ENCODE peak calls at places on chromosomes 2 and 18, in six cellular contexts. E, H, P, N, J and A are unnamed samples.

GRCh38 chr2:49914281-49914680 is 760.0 kb upstream of the FSHR start:
- DNase-seq in E (no peak), H (no peak), P (peak), N (no peak), J (peak), A (peak)

GRCh38 chr2:172427990-172428840 is 829 bp downstream of the ITGA6 start:
- DNase-seq in E (no peak), H (peak), P (peak), N (peak), J (peak), A (no peak)

GRCh38 chr2:84779781-84780180 is 101.1 kb downstream of the TRABD2A start:
- DNase-seq in E (no peak), H (no peak), P (no peak), N (no peak), J (no peak), A (no peak)

GRCh38 chr2:160411955-160412354 is 81.7 kb downstream of the RBMS1 start:
- DNase-seq in E (no peak), H (no peak), P (no peak), N (no peak), J (no peak), A (no peak)

GRCh38 chr2:134283701-134284100 is 29.8 kb downstream of the MGAT5 start:
- DNase-seq in E (no peak), H (no peak), P (no peak), N (no peak), J (peak), A (no peak)

GRCh38 chr2:175605989-175606841 is 395.9 kb downstream of the LNPK start:
- DNase-seq in E (no peak), H (no peak), P (no peak), N (peak), J (no peak), A (no peak)

GRCh38 chr18:3790702-3791101 is 340.7 kb downstream of the TGIF1 start:
- DNase-seq in E (no peak), H (no peak), P (no peak), N (no peak), J (peak), A (no peak)

GRCh38 chr2:96409543-96410184 is 74.1 kb downstream of the NCAPH start:
- DNase-seq in E (no peak), H (no peak), P (no peak), N (no peak), J (no peak), A (no peak)

GRCh38 chr2:96156011-96156820 is 11.0 kb upstream of the DUSP2 start:
- DNase-seq in E (no peak), H (no peak), P (no peak), N (no peak), J (no peak), A (no peak)

GRCh38 chr2:73740767-73741166 is 3.6 kb upstream of the TPRKB start:
- DNase-seq in E (no peak), H (no peak), P (no peak), N (no peak), J (no peak), A (no peak)

GRCh38 chr2:108243566-108243965 is 3.8 kb downstream of the SULT1C3 start:
- DNase-seq in E (no peak), H (no peak), P (no peak), N (no peak), J (no peak), A (no peak)

GRCh38 chr2:239833728-239834109 is 191.4 kb downstream of the NDUFA10 start:
- DNase-seq in E (no peak), H (no peak), P (no peak), N (peak), J (no peak), A (no peak)

GRCh38 chr2:209872675-209873074 is 101.0 kb downstream of the UNC80 start:
- DNase-seq in E (no peak), H (peak), P (peak), N (peak), J (no peak), A (no peak)

GRCh38 chr2:111642576-111643327 is 241.2 kb downstream of the ANAPC1 start:
- DNase-seq in E (no peak), H (no peak), P (peak), N (no peak), J (no peak), A (no peak)

GRCh38 chr2:171081649-171082111 is 79.0 kb downstream of the TLK1 start:
- DNase-seq in E (no peak), H (no peak), P (no peak), N (no peak), J (no peak), A (no peak)

GRCh38 chr2:119230630-119231185 is 7.1 kb downstream of the STEAP3 start:
- DNase-seq in E (peak), H (no peak), P (no peak), N (no peak), J (peak), A (no peak)

GRCh38 chr2:95034221-95034620 is 8.7 kb downstream of the MAL start:
- DNase-seq in E (no peak), H (no peak), P (no peak), N (no peak), J (no peak), A (no peak)

GRCh38 chr2:168090366-168091019 is 156.9 kb downstream of the STK39 start:
- DNase-seq in E (no peak), H (no peak), P (no peak), N (no peak), J (no peak), A (no peak)

GRCh38 chr2:134081238-134081637 is 172.6 kb upstream of the MGAT5 start:
- DNase-seq in E (no peak), H (no peak), P (no peak), N (no peak), J (no peak), A (no peak)

GRCh38 chr2:144780983-144781382 is 261.1 kb upstream of the ZEB2 start:
- DNase-seq in E (no peak), H (no peak), P (peak), N (no peak), J (peak), A (no peak)

GRCh38 chr2:62409442-62409841 is 96.6 kb downstream of the TMEM17 start:
- DNase-seq in E (peak), H (no peak), P (no peak), N (no peak), J (peak), A (peak)

GRCh38 chr2:174485763-174486613 is 841 bp downstream of the GPR155 start:
- DNase-seq in E (peak), H (no peak), P (peak), N (peak), J (peak), A (no peak)

GRCh38 chr2:70895249-70895648 is 40.5 kb upstream of the ATP6V1B1 start:
- DNase-seq in E (no peak), H (no peak), P (no peak), N (no peak), J (no peak), A (no peak)

GRCh38 chr2:7886665-7887064 is 795.2 kb upstream of the ID2 start:
- DNase-seq in E (peak), H (no peak), P (no peak), N (no peak), J (no peak), A (no peak)

GRCh38 chr18:50751490-50751889 is 68.3 kb downstream of the MRO start:
- DNase-seq in E (no peak), H (no peak), P (peak), N (no peak), J (no peak), A (no peak)

DNA sequence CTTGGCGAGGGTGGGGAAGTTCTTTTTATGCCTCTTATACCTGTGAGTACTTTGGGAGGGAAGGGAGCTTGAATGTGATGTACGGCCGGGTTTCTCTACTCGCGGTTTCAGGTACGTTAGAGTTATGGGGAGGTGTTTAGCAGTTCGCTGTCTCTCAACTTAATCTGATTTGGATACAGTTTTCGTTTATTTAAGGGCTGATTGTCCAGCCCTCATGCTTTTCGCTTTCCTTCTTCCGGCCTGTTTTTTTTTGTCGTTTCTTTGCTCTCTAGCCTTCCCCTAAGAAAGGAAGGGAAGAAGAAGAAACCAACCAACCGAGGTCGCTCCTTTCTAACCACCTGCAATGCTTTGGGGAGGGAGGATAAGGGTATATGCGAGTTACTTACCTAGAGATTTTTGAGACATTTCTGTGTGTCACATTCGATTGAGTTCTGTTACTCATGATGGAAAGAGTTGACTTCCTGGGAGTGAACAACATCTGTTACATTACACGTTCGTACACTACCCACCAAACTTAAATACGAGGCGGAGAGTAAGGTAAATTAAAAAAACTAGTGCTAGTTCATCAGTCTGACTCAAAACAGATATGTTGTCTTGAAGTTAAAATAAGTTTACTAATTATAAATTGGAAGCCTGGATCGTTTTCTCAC is 867 bp downstream of the EIF5B start:
- DNase-seq in E (peak), H (peak), P (peak), N (no peak), J (peak), A (peak)
- H4K8ac ChIP-seq in E (peak), H (no peak), P (no peak), N (no peak), J (no peak), A (peak)

GRCh38 chr2:72132981-72133720 is 14.5 kb downstream of the CYP26B1 start:
- DNase-seq in E (no peak), H (no peak), P (no peak), N (peak), J (no peak), A (no peak)
- H3K9ac ChIP-seq in E (no peak), H (no peak), P (no peak), N (no peak), J (no peak), A (no peak)

GRCh38 chr2:16607306-16607705 is 58.3 kb downstream of the CYRIA start:
- DNase-seq in E (no peak), H (no peak), P (no peak), N (no peak), J (no peak), A (no peak)

GRCh38 chr2:16612490-16612889 is 53.1 kb downstream of the CYRIA start:
- DNase-seq in E (no peak), H (no peak), P (no peak), N (no peak), J (no peak), A (no peak)

GRCh38 chr2:16604236-16604635 is 61.4 kb downstream of the CYRIA start:
- DNase-seq in E (no peak), H (no peak), P (no peak), N (no peak), J (peak), A (no peak)

GRCh38 chr2:16613475-16613874 is 52.2 kb downstream of the CYRIA start:
- DNase-seq in E (no peak), H (no peak), P (peak), N (no peak), J (no peak), A (peak)

GRCh38 chr2:16608661-16609643 is 56.7 kb downstream of the CYRIA start:
- DNase-seq in E (peak), H (peak), P (peak), N (peak), J (peak), A (peak)
- H4K8ac ChIP-seq in E (no peak), H (no peak), P (no peak), N (no peak), J (peak), A (no peak)

DNA sequence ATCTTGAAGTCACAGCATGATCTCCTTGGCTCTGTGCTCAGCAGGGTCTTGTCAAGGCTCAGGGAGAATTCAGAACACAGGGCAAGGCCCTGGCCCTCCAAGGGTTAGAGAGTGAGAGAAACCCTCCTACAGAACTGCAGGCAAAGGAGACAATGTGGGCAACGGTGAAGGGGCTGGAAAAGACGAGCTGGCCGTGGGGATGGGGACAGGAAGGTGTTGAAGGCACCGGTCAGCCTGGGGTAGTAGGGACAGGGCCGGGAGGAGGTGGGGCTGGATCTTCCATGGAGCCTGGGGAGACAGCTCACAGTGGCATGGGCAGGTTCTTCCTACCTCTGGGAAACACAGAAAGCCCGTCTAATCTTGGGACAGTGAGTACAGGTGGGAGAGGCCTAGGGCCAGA is 92.2 kb upstream of the MCFD2 start:
- DNase-seq in E (no peak), H (no peak), P (no peak), N (no peak), J (no peak), A (no peak)
- H3K9ac ChIP-seq in E (no peak), H (peak), P (no peak), N (no peak), J (peak), A (no peak)

GRCh38 chr2:83462881-83463280 is 996.2 kb downstream of the SUCLG1 start:
- DNase-seq in E (no peak), H (no peak), P (no peak), N (no peak), J (no peak), A (no peak)
- H4K8ac ChIP-seq in E (no peak), H (no peak), P (no peak), N (no peak), J (no peak), A (no peak)

DNA sequence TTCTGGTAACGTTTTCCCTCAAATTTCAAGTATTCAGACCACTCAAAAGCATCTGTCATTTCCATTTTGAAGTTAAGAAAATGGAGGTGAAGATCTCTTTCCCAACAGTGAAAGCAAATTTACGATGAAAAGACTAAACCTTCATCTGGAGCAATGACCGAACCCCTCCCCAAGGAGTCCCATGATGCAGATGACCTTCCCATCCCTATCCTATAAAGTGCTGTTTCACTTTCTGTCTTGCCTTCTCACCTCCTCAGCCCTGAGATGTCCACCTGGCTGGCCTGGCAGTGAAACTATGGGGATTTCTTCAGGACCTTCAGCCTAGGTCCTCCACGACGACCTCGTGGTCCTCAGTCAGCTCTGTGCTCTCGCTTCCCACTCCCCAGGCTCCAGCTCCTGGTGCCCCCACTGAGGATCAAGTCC is 925 bp upstream of the NPC1 start:
- DNase-seq in E (no peak), H (no peak), P (peak), N (no peak), J (peak), A (no peak)
- H3K9ac ChIP-seq in E (peak), H (no peak), P (peak), N (no peak), J (peak), A (no peak)

GRCh38 chr2:232329716-232330067 is 48.9 kb upstream of the ALPP start:
- DNase-seq in E (no peak), H (no peak), P (no peak), N (peak), J (no peak), A (no peak)

GRCh38 chr2:232328516-232329460 is 49.8 kb upstream of the ALPP start:
- DNase-seq in E (no peak), H (no peak), P (no peak), N (peak), J (no peak), A (no peak)

GRCh38 chr2:232330068-232330999 is 48.2 kb upstream of the ALPP start:
- DNase-seq in E (no peak), H (no peak), P (peak), N (peak), J (no peak), A (peak)

GRCh38 chr2:232327089-232328037 is 51.2 kb upstream of the ALPP start:
- DNase-seq in E (peak), H (peak), P (peak), N (peak), J (peak), A (peak)

DNA sequence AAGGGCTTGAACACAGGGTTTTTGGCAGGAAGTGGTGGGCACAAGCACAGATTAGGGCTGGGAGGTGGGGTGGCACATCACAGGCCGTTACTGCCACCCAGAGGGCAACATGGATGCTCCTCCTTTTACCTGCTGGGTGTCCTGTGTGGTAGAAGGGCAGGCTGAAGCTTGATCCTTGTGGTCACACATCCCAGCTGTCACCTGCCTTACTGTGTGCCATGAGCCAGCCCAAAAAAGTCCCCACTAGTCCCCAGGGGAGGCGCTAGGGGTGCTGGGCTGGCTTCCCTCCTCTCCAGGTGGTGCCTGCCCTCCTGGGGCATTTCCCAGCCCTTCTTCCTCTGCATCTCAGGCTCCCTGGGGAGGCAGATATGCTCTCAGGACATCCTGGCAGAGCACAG is 50.5 kb upstream of the ALPP start:
- DNase-seq in E (no peak), H (no peak), P (no peak), N (peak), J (no peak), A (no peak)
- H4K8ac ChIP-seq in E (no peak), H (no peak), P (no peak), N (no peak), J (no peak), A (no peak)

DNA sequence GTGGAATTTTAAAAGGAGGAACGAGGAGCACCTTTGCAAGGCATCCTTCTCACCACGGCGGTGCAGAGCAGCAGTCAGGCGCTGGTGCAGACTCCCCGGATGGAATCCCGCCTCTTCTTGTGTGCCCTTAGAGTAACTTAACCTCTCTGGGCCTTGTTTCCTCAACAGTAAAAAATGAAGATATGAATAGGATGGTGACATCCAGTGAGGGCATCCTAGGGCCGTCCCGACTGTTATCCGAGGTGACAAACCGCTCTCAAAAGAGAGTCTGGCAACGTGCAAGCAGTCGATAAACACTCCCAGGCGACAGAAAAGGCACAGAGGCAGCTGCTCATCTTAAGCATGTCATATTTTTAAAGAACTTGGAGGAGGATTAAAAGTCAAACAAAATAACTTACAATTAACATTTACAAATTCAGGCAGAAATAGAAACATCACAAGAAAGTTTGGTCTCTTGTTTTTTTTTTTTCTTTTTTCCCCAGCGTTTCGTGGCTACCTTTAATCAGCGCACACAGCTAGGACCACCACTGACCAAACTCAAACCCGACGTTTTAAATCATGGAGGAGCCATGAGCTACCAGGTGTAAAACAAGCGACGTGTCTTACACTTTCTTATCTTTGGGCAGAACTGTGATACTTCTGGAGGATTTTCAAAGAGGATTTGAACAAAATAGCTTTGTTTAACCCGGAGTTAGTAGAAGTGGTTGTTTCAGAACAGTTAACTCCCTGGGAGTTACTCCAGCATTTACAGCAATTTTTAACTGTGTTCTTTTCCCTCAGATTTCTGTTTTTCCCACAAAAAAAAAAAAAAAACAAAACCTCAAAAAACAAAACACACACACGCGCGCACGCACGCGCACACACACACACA is 2.1 kb downstream of the MBP start:
- DNase-seq in E (no peak), H (no peak), P (no peak), N (no peak), J (no peak), A (no peak)
- H3K9ac ChIP-seq in E (no peak), H (no peak), P (no peak), N (no peak), J (peak), A (no peak)

GRCh38 chr18:57737661-57738060 is 65.5 kb downstream of the ATP8B1 start:
- DNase-seq in E (peak), H (no peak), P (no peak), N (no peak), J (peak), A (peak)
- H4K8ac ChIP-seq in E (no peak), H (no peak), P (no peak), N (no peak), J (no peak), A (no peak)